ENCODE peak calls at places on chromosomes 16 and 17, in five cellular contexts. K is central memory CD4-positive, alpha-beta T cell; G is effector CD4-positive, alpha-beta T cell; Q is NCI-H510A treated with DMSO at 0.1 percent for 48 hours; S is PC-3. E is an unnamed sample.

GRCh38 chr16:49533436-49533835 is 159.8 kb downstream of the C16orf78 start:
- DNase-seq in Q (no peak), G (no peak), S (no peak), K (no peak), E (no peak)

GRCh38 chr17:67035131-67036083 is 8.9 kb upstream of the CACNG1 start:
- DNase-seq in S (no peak), K (no peak), G (no peak), Q (no peak), E (no peak)

GRCh38 chr16:13808075-13808474 is 111.9 kb upstream of the ERCC4 start:
- DNase-seq in K (no peak), Q (no peak), G (no peak), S (no peak), E (no peak)

GRCh38 chr17:16215965-16216316 is 607 bp upstream of the NCOR1 start:
- DNase-seq in G (peak; percentile 5), S (peak; percentile 31), K (no peak), Q (peak; percentile 44), E (peak; percentile 48)

GRCh38 chr16:10647721-10648296 is 46.9 kb downstream of the TEKT5 start:
- DNase-seq in Q (no peak), G (no peak), S (no peak), K (no peak), E (peak; percentile 30)

GRCh38 chr17:74374786-74375185 is 7.5 kb downstream of the GPR142 start:
- DNase-seq in S (no peak), K (no peak), Q (no peak), G (no peak), E (no peak)

GRCh38 chr17:57652811-57653210 is 92.3 kb downstream of the CCDC182 start:
- DNase-seq in K (no peak), S (no peak), G (no peak), Q (no peak), E (no peak)

GRCh38 chr16:22109258-22109898 is 17.0 kb downstream of the VWA3A start:
- DNase-seq in Q (no peak), G (no peak), K (no peak), S (no peak), E (no peak)

GRCh38 chr16:74224828-74225227 is 71.8 kb upstream of the PSMD7 start:
- DNase-seq in S (peak; percentile 28), G (no peak), K (no peak), Q (no peak), E (no peak)

GRCh38 chr17:2049333-2050245 is 5.3 kb upstream of the HIC1 start:
- DNase-seq in K (peak; percentile 93), G (peak; percentile 86), S (peak; percentile 61), Q (peak; percentile 16), E (peak; percentile 90)